ENCODE peak calls at places on chromosome 18, in four cellular contexts. F is MM.1S, I is ascending aorta, G is GM23248. T is an unnamed sample. For H3K36me3 and H3K4me1, the result is how much of the 10 kb centered on the place peaks cover.

GRCh38 chr18:12034241-12035100 is 53.2 kb downstream of the IMPA2 start:
- DNase-seq in F (no peak), I (no peak), G (no peak), T (no peak)

GRCh38 chr18:27121108-27121507 is 64.0 kb downstream of the CHST9 start:
- DNase-seq in F (no peak), I (no peak), G (no peak), T (no peak)

GRCh38 chr18:10842821-10843220 is 306.5 kb downstream of the PIEZO2 start:
- DNase-seq in F (no peak), I (no peak), G (no peak), T (no peak)

GRCh38 chr18:12236934-12237832 is 17.0 kb upstream of the CIDEA start:
- DNase-seq in F (peak), I (peak), G (peak), T (peak)

GRCh38 chr18:23710946-23711345 is 21.7 kb downstream of the LAMA3 start:
- DNase-seq in F (no peak), I (no peak), G (no peak), T (no peak)

GRCh38 chr18:21943456-21943855 is 202.9 kb downstream of the MIB1 start:
- DNase-seq in F (no peak), I (no peak), G (no peak), T (no peak)

GRCh38 chr18:50726960-50727589 is 92.7 kb downstream of the MRO start:
- DNase-seq in F (no peak), I (no peak), G (no peak), T (no peak)

GRCh38 chr18:54968807-54969206 is 9.5 kb upstream of the CCDC68 start:
- DNase-seq in F (no peak), I (no peak), G (no peak), T (no peak)

GRCh38 chr18:47790036-47790435 is 140.4 kb downstream of the SMAD2 start:
- DNase-seq in F (no peak), I (no peak), G (no peak), T (no peak)

GRCh38 chr18:37385846-37386435 is 179.7 kb downstream of the CELF4 start:
- DNase-seq in F (peak), I (no peak), G (peak), T (no peak)

GRCh38 chr18:31101148-31102019 is 837 bp downstream of the DSC2 start:
- DNase-seq in F (no peak), I (peak), G (no peak), T (no peak)

GRCh38 chr18:30094556-30094955 is 948.0 kb downstream of the DSC3 start:
- DNase-seq in F (no peak), I (no peak), G (peak), T (no peak)

GRCh38 chr18:59921384-59921891 is 21.6 kb downstream of the PMAIP1 start:
- DNase-seq in F (no peak), I (no peak), G (no peak), T (peak)

GRCh38 chr18:24296273-24296672 is 101.4 kb downstream of the OSBPL1A start:
- DNase-seq in F (no peak), I (no peak), G (no peak), T (no peak)

GRCh38 chr18:33596178-33596854 is 18.3 kb downstream of the ASXL3 start:
- DNase-seq in F (no peak), I (no peak), G (peak), T (no peak)

GRCh38 chr18:8673276-8674209 is 31.8 kb upstream of the MTCL1 start:
- DNase-seq in F (peak), I (no peak), G (no peak), T (no peak)

GRCh38 chr18:45267622-45268021 is 347.7 kb upstream of the SLC14A2 start:
- DNase-seq in F (no peak), I (no peak), G (no peak), T (no peak)

GRCh38 chr18:3554091-3554601 is 104.2 kb downstream of the TGIF1 start:
- DNase-seq in F (no peak), I (no peak), G (no peak), T (no peak)

GRCh38 chr18:51390695-51391094 is 193.2 kb upstream of the MEX3C start:
- DNase-seq in F (no peak), I (no peak), G (no peak), T (no peak)

GRCh38 chr18:8978394-8978793 is 124.1 kb upstream of the NDUFV2 start:
- DNase-seq in F (peak), I (no peak), G (no peak), T (no peak)

GRCh38 chr18:11136241-11136640 is 13.1 kb downstream of the PIEZO2 start:
- DNase-seq in F (no peak), I (no peak), G (no peak), T (no peak)

GRCh38 chr18:51196116-51196810 is 1.2 kb downstream of the MEX3C start:
- DNase-seq in F (peak), I (peak), G (peak), T (peak)

GRCh38 chr18:23825978-23826405 is 136.7 kb downstream of the LAMA3 start:
- DNase-seq in F (no peak), I (peak), G (peak), T (no peak)

GRCh38 chr18:77479047-77479446 is 229.4 kb downstream of the GALR1 start:
- DNase-seq in F (no peak), I (no peak), G (no peak), T (no peak)
- H3K36me3 ChIP-seq in F (under half), I (under half), G (under half), T (under half)

GRCh38 chr18:48896875-48897511 is 53.8 kb downstream of the SMAD7 start:
- DNase-seq in F (peak), I (peak), G (peak), T (no peak)
- H3K27ac ChIP-seq in F (peak), I (peak), G (peak), T (no peak)

DNA sequence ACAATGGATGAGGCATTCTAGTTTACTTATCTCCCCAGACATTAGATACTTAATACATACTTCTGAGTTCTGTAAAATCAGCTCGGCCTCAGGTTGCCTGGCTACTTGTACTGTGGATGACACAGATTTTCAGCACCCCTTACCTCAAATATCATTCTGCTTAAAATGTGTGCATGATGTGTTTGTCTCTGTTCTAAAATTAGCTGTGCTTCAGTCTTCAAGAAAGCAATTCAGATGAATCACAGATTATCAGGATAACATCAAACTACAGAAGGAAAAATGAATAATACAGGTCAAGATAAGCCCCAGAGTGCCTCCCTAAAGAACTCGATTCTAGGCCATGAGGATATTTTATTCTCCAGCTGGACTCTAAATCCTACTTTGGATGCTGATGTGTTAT is 21.3 kb upstream of the MAPRE2 start:
- DNase-seq in F (no peak), I (no peak), G (peak), T (no peak)
- H3K4me1 ChIP-seq in F (under half), I (under half), G (under half), T (under half)

GRCh38 chr18:75277629-75277966 is 67.0 kb downstream of the TSHZ1 start:
- DNase-seq in F (no peak), I (no peak), G (no peak), T (no peak)
- H3K36me3 ChIP-seq in F (under half), I (under half), G (under half), T (under half)

GRCh38 chr18:79068299-79068945 is 772 bp upstream of the ATP9B start:
- DNase-seq in F (peak), I (no peak), G (peak), T (no peak)

GRCh38 chr18:79065802-79066201 is 3.4 kb upstream of the ATP9B start:
- DNase-seq in F (no peak), I (no peak), G (no peak), T (no peak)

GRCh38 chr18:79062806-79063205 is 6.4 kb upstream of the ATP9B start:
- DNase-seq in F (no peak), I (no peak), G (no peak), T (no peak)

GRCh38 chr18:79067611-79068010 is 1.6 kb upstream of the ATP9B start:
- DNase-seq in F (no peak), I (no peak), G (no peak), T (no peak)

DNA sequence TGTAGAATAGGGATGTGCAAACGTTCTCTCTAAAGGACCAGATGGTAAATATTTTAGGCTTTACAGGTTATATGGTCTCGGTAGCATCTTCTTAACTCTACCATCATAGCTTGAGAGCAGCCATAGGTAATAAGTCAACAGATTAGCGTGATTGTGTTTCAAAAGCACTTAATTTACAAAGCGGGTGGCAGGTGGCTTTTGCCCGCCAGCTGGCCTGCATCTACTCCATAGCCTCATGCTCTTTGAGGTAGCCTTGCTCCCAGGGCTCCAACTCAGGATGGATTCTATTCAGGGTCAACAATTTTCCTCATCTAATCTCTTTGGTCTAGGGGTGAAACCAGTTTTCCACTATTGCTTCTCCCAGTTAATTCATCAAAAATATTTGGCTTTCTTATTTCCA is 5.0 kb upstream of the ATP9B start:
- DNase-seq in F (no peak), I (no peak), G (no peak), T (no peak)
- H3K27ac ChIP-seq in F (no peak), I (no peak), G (no peak), T (no peak)

GRCh38 chr18:28158083-28158581 is 18.8 kb downstream of the CDH2 start:
- DNase-seq in F (no peak), I (no peak), G (no peak), T (no peak)
- H3K4me1 ChIP-seq in F (under half), I (under half), G (under half), T (under half)

GRCh38 chr18:63161728-63162195 is 157.8 kb downstream of the BCL2 start:
- DNase-seq in F (peak), I (peak), G (peak), T (peak)

GRCh38 chr18:63159590-63159989 is 160.0 kb downstream of the BCL2 start:
- DNase-seq in F (peak), I (no peak), G (no peak), T (no peak)

GRCh38 chr18:63161032-63161727 is 158.4 kb downstream of the BCL2 start:
- DNase-seq in F (peak), I (no peak), G (no peak), T (peak)

GRCh38 chr18:63158676-63159291 is 160.8 kb downstream of the BCL2 start:
- DNase-seq in F (peak), I (no peak), G (no peak), T (peak)

DNA sequence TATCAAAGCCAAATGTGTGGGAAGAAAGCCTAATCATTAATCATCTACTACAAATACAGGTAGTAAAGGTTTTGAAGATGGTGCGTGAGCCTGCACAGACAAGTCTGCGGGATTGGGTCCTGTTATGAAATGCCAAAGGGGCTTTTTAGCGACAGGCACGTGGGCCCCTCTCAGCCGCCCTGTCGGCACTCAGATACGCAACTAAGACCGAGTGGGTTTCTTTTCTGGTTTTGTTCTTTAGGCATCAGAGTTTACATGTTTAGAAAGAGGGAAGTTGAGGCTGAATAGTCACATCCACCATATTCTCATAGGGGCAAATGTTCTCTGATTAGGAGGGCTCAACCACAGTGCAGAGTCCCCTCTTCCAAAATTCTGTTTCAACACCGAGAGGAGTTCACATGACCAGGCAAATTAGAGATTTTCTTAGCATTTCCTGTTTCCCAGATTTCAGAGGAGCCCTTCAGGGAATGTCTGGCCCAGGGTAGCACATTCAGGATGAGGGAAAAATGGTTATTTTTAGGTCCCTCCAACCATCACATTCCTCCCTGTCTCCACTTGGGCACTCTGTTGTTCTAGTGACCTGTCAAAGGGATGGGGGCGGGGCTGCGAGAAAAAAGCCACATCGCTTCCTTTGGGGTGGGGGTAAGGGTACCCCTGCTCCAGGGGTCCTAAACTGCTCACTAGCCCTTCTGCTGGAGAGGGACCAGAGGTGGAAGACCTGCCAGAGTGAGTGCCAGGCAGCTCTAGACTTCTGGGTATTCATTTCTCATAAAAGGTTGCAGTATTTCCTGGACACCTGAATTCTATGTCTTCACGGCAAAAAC is 159.2 kb downstream of the BCL2 start:
- DNase-seq in F (no peak), I (no peak), G (no peak), T (peak)
- H3K36me3 ChIP-seq in F (under half), I (under half), G (under half), T (under half)